ENCODE peak calls at places on chromosomes 6 and 20, in four cellular contexts. H is AG09309, R is thyroid gland, Y is heart right ventricle. S is an unnamed sample.

GRCh38 chr6:89927788-89928565 is 33.7 kb downstream of the GJA10 start:
- DNase-seq in H (no peak), Y (no peak), R (no peak), S (no peak)

GRCh38 chr6:165585060-165585459 is 78.0 kb downstream of the PDE10A start:
- DNase-seq in H (no peak), Y (no peak), R (no peak), S (no peak)

GRCh38 chr20:36836591-36837329 is 39.2 kb upstream of the TLDC2 start:
- DNase-seq in Y (peak), R (peak), H (no peak), S (no peak)

GRCh38 chr6:48229849-48230248 is 118.9 kb upstream of the PTCHD4 start:
- DNase-seq in Y (no peak), R (no peak), H (no peak), S (no peak)

GRCh38 chr20:47620808-47621805 is 119.4 kb downstream of the NCOA3 start:
- DNase-seq in H (peak), Y (peak), R (no peak), S (peak)

GRCh38 chr20:44068311-44068710 is 118.7 kb downstream of the JPH2 start:
- DNase-seq in H (no peak), R (no peak), Y (no peak), S (no peak)

GRCh38 chr20:21571841-21572690 is 58.2 kb upstream of the NKX2-2 start:
- DNase-seq in Y (no peak), R (peak), H (no peak), S (no peak)

GRCh38 chr6:90446164-90446563 is 140.7 kb downstream of the MAP3K7 start:
- DNase-seq in H (no peak), Y (no peak), R (no peak), S (peak)

GRCh38 chr6:116386581-116387299 is 16.0 kb downstream of the DSE start:
- DNase-seq in R (no peak), Y (no peak), H (no peak), S (no peak)

GRCh38 chr6:28167068-28167467 is 25.4 kb downstream of the ZKSCAN8 start:
- DNase-seq in Y (no peak), H (peak), R (no peak), S (peak)

GRCh38 chr6:116387374-116387773 is 16.6 kb downstream of the DSE start:
- DNase-seq in H (no peak), Y (no peak), R (no peak), S (no peak)

GRCh38 chr20:35305682-35306556 is 13.7 kb upstream of the FAM83C start:
- DNase-seq in R (no peak), H (peak), Y (no peak), S (peak)

GRCh38 chr6:155171109-155171746 is 92.6 kb upstream of the CLDN20 start:
- DNase-seq in R (no peak), H (peak), Y (peak), S (no peak)

GRCh38 chr6:37731888-37732287 is 34.2 kb upstream of the MDGA1 start:
- DNase-seq in H (no peak), R (no peak), Y (no peak), S (no peak)

GRCh38 chr6:144606041-144606440 is 320.9 kb downstream of the UTRN start:
- DNase-seq in Y (no peak), H (no peak), R (no peak), S (no peak)

GRCh38 chr6:144602523-144603180 is 317.5 kb downstream of the UTRN start:
- DNase-seq in H (no peak), R (no peak), Y (no peak), S (no peak)

GRCh38 chr6:144613859-144614258 is 328.7 kb downstream of the UTRN start:
- DNase-seq in H (no peak), Y (no peak), R (no peak), S (no peak)

GRCh38 chr6:144612811-144613210 is 327.7 kb downstream of the UTRN start:
- DNase-seq in R (no peak), H (no peak), Y (no peak), S (no peak)

DNA sequence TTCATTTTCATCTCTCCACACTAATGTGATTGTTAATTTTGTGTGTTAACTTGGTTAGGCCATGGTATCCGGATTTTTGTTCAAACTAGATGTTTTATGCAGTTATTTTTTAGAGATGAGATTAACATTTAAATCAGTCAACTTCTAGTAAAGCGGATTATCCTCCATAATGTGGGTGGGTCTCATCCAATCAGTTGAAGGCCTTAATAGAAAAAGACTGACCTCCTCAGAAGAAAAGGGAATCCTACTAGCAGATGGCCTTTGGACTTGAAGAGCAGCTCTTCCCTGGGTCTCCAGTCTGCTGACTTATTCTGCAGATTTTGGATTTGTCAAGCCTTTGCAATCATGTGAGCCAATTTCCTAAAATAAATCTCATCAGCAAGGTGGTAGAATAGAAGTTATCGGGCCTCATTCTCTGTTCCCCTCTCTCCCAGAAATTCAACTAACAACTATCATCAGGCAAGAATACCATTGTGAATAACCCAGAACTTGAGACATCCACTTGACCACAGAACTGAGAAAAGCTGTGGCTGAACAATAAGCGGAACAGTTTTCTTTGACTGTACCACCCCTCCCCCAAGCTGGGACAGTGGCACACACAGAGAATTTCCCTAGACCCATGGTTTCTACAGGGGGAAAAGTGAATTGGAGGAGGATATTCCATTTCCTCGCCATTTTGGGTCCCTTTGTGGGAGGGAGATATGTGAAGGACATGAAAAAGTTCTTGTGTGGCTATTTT is 323.0 kb downstream of the UTRN start:
- DNase-seq in Y (no peak), H (no peak), R (no peak), S (no peak)
- H3K4me3 ChIP-seq in Y (no peak), H (no peak), R (no peak), S (no peak)

DNA sequence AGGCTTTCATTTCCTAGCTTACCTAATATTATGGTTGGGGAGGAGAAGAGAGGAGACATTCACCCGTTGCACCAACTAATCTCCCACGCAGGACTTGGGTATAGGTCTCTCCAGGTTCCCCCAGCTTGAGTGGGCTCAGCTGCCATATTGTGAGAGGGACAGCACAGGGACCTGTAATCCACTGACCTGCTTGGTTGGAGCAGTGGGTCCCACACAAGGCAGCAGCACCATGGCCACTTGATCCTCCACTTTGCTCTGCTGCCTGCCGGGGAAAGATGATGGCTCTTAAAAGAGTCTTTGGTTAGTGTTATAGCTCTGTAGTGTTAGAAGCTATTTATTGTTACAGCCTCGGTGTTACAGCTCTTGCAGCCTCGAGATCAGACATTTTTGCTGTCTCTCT is 22.5 kb upstream of the ECHDC1 start:
- DNase-seq in Y (no peak), H (no peak), R (no peak), S (no peak)
- H3K4me3 ChIP-seq in Y (no peak), H (no peak), R (no peak), S (no peak)

DNA sequence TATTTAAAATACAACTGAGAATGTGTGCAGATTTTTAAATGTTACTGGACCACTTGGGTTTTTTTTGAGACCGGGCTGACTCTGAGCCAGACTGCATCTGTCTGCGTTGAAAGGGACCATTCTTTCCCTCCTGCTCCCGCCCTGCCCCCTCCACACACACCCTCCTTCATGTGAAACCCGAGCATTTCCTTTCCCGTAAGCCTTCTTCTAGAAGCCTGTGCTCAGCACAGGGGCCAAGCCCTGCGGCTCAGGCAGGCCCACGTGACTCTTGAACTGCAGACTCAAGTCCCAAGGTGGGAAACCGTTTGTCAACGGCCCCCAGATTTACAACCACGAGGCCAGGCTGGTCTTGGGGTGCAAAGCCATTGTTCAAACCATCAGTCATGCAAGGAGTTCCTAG is 82.6 kb upstream of the FOXC1 start:
- DNase-seq in R (peak), Y (peak), H (no peak), S (peak)
- H3K4me3 ChIP-seq in R (no peak), Y (no peak), H (no peak), S (no peak)

GRCh38 chr6:14610141-14610540 is 492.6 kb downstream of the CD83 start:
- DNase-seq in R (no peak), Y (no peak), H (no peak), S (no peak)
- H3K4me3 ChIP-seq in R (no peak), Y (no peak), H (no peak), S (no peak)